ENCODE peak calls at places on chromosome 1, in nine cellular contexts. One of them, this sample, is unnamed.
A peak's percentile ranks its signal among the peaks of the same experiment; 100 is the strongest.

GRCh38 chr1:110188116-110188618 is 21.9 kb upstream of the KCNC4 start:
- DNase-seq in GM06990: no peak
- DNase-seq in fibroblast of villous mesenchyme: peak; percentile 69
- DNase-seq in nephron progenitor cell: no peak
- DNase-seq in progenitor cell of endocrine pancreas: no peak
- DNase-seq in foreskin fibroblast: no peak
- DNase-seq in HCT116: no peak
- DNase-seq in osteocyte: no peak
- DNase-seq in lower lobe of right lung: no peak
- DNase-seq in this sample: no peak

GRCh38 chr1:6585841-6586240 is 6.0 kb downstream of the ZBTB48 start:
- DNase-seq in GM06990: no peak
- DNase-seq in fibroblast of villous mesenchyme: no peak
- DNase-seq in nephron progenitor cell: no peak
- DNase-seq in progenitor cell of endocrine pancreas: no peak
- DNase-seq in foreskin fibroblast: no peak
- DNase-seq in HCT116: no peak
- DNase-seq in osteocyte: no peak
- DNase-seq in lower lobe of right lung: no peak
- DNase-seq in this sample: no peak

GRCh38 chr1:95311006-95311405 is 77.0 kb downstream of the RWDD3 start:
- DNase-seq in GM06990: no peak
- DNase-seq in fibroblast of villous mesenchyme: no peak
- DNase-seq in nephron progenitor cell: no peak
- DNase-seq in progenitor cell of endocrine pancreas: no peak
- DNase-seq in foreskin fibroblast: no peak
- DNase-seq in HCT116: no peak
- DNase-seq in osteocyte: no peak
- DNase-seq in lower lobe of right lung: no peak
- DNase-seq in this sample: no peak

GRCh38 chr1:70048336-70048735 is 157.0 kb downstream of the LRRC40 start:
- DNase-seq in GM06990: no peak
- DNase-seq in fibroblast of villous mesenchyme: no peak
- DNase-seq in nephron progenitor cell: no peak
- DNase-seq in progenitor cell of endocrine pancreas: no peak
- DNase-seq in foreskin fibroblast: no peak
- DNase-seq in HCT116: no peak
- DNase-seq in osteocyte: no peak
- DNase-seq in lower lobe of right lung: no peak
- DNase-seq in this sample: no peak

GRCh38 chr1:151372411-151372934 is at the start of gene SELENBP1:
- DNase-seq in GM06990: no peak
- DNase-seq in fibroblast of villous mesenchyme: peak; percentile 89
- DNase-seq in nephron progenitor cell: peak; percentile 69
- DNase-seq in progenitor cell of endocrine pancreas: peak; percentile 34
- DNase-seq in foreskin fibroblast: peak; percentile 71
- DNase-seq in HCT116: no peak
- DNase-seq in osteocyte: no peak
- DNase-seq in lower lobe of right lung: peak; percentile 89
- DNase-seq in this sample: no peak

GRCh38 chr1:198498881-198499280 is 41.6 kb downstream of the ATP6V1G3 start:
- DNase-seq in GM06990: no peak
- DNase-seq in fibroblast of villous mesenchyme: no peak
- DNase-seq in nephron progenitor cell: no peak
- DNase-seq in progenitor cell of endocrine pancreas: no peak
- DNase-seq in foreskin fibroblast: no peak
- DNase-seq in HCT116: no peak
- DNase-seq in osteocyte: no peak
- DNase-seq in lower lobe of right lung: no peak
- DNase-seq in this sample: no peak

GRCh38 chr1:157090196-157090647 is 9.4 kb downstream of the ETV3L start:
- DNase-seq in GM06990: peak; percentile 45
- DNase-seq in fibroblast of villous mesenchyme: peak; percentile 88
- DNase-seq in nephron progenitor cell: peak; percentile 95
- DNase-seq in progenitor cell of endocrine pancreas: peak; percentile 87
- DNase-seq in foreskin fibroblast: peak; percentile 79
- DNase-seq in HCT116: peak; percentile 55
- DNase-seq in osteocyte: peak; percentile 95
- DNase-seq in lower lobe of right lung: peak; percentile 89
- DNase-seq in this sample: peak; percentile 91

GRCh38 chr1:7616076-7616833 is 154.8 kb upstream of the VAMP3 start:
- DNase-seq in GM06990: no peak
- DNase-seq in fibroblast of villous mesenchyme: peak; percentile 43
- DNase-seq in nephron progenitor cell: peak; percentile 90
- DNase-seq in progenitor cell of endocrine pancreas: peak; percentile 75
- DNase-seq in foreskin fibroblast: peak; percentile 5
- DNase-seq in HCT116: no peak
- DNase-seq in osteocyte: no peak
- DNase-seq in lower lobe of right lung: peak; percentile 59
- DNase-seq in this sample: no peak

GRCh38 chr1:203650012-203650836 is 23.6 kb downstream of the ATP2B4 start:
- DNase-seq in GM06990: peak; percentile 78
- DNase-seq in fibroblast of villous mesenchyme: peak; percentile 72
- DNase-seq in nephron progenitor cell: peak; percentile 77
- DNase-seq in progenitor cell of endocrine pancreas: peak; percentile 68
- DNase-seq in foreskin fibroblast: no peak
- DNase-seq in HCT116: no peak
- DNase-seq in osteocyte: peak; percentile 87
- DNase-seq in lower lobe of right lung: peak; percentile 78
- DNase-seq in this sample: no peak

GRCh38 chr1:10161121-10161520 is 49.2 kb upstream of the KIF1B start:
- DNase-seq in GM06990: no peak
- DNase-seq in fibroblast of villous mesenchyme: no peak
- DNase-seq in nephron progenitor cell: no peak
- DNase-seq in progenitor cell of endocrine pancreas: no peak
- DNase-seq in foreskin fibroblast: no peak
- DNase-seq in HCT116: no peak
- DNase-seq in osteocyte: no peak
- DNase-seq in lower lobe of right lung: no peak
- DNase-seq in this sample: no peak

GRCh38 chr1:181094813-181095212 is 6.3 kb downstream of the IER5 start:
- DNase-seq in GM06990: no peak
- DNase-seq in fibroblast of villous mesenchyme: peak; percentile 90
- DNase-seq in nephron progenitor cell: no peak
- DNase-seq in progenitor cell of endocrine pancreas: no peak
- DNase-seq in foreskin fibroblast: peak; percentile 79
- DNase-seq in HCT116: no peak
- DNase-seq in osteocyte: no peak
- DNase-seq in lower lobe of right lung: no peak
- DNase-seq in this sample: no peak

GRCh38 chr1:179314928-179315327 is 21.3 kb downstream of the SOAT1 start:
- DNase-seq in GM06990: no peak
- DNase-seq in fibroblast of villous mesenchyme: peak; percentile 38
- DNase-seq in nephron progenitor cell: no peak
- DNase-seq in progenitor cell of endocrine pancreas: no peak
- DNase-seq in foreskin fibroblast: no peak
- DNase-seq in HCT116: no peak
- DNase-seq in osteocyte: no peak
- DNase-seq in lower lobe of right lung: no peak
- DNase-seq in this sample: no peak

GRCh38 chr1:25106981-25107642 is 125.2 kb downstream of the SYF2 start:
- DNase-seq in GM06990: no peak
- DNase-seq in fibroblast of villous mesenchyme: no peak
- DNase-seq in nephron progenitor cell: no peak
- DNase-seq in progenitor cell of endocrine pancreas: no peak
- DNase-seq in foreskin fibroblast: no peak
- DNase-seq in HCT116: no peak
- DNase-seq in osteocyte: no peak
- DNase-seq in lower lobe of right lung: no peak
- DNase-seq in this sample: no peak

GRCh38 chr1:16905112-16905855 is 9.5 kb downstream of the RNU1-2 start:
- DNase-seq in GM06990: peak; percentile 90
- DNase-seq in fibroblast of villous mesenchyme: peak; percentile 92
- DNase-seq in nephron progenitor cell: peak; percentile 37
- DNase-seq in progenitor cell of endocrine pancreas: no peak
- DNase-seq in foreskin fibroblast: peak; percentile 85
- DNase-seq in HCT116: peak; percentile 92
- DNase-seq in osteocyte: no peak
- DNase-seq in lower lobe of right lung: no peak
- DNase-seq in this sample: no peak

GRCh38 chr1:14599173-14599754 is 779 bp downstream of the KAZN start:
- DNase-seq in GM06990: peak; percentile 59
- DNase-seq in fibroblast of villous mesenchyme: no peak
- DNase-seq in nephron progenitor cell: peak; percentile 63
- DNase-seq in progenitor cell of endocrine pancreas: peak; percentile 22
- DNase-seq in foreskin fibroblast: no peak
- DNase-seq in HCT116: no peak
- DNase-seq in osteocyte: no peak
- DNase-seq in lower lobe of right lung: no peak
- DNase-seq in this sample: no peak

GRCh38 chr1:215835951-215836350 is 268.8 kb downstream of the KCTD3 start:
- DNase-seq in GM06990: no peak
- DNase-seq in fibroblast of villous mesenchyme: peak; percentile 53
- DNase-seq in nephron progenitor cell: no peak
- DNase-seq in progenitor cell of endocrine pancreas: no peak
- DNase-seq in foreskin fibroblast: peak; percentile 6
- DNase-seq in HCT116: no peak
- DNase-seq in osteocyte: no peak
- DNase-seq in lower lobe of right lung: no peak
- DNase-seq in this sample: no peak

GRCh38 chr1:204714861-204715511 is 29.4 kb upstream of the LRRN2 start:
- DNase-seq in GM06990: peak; percentile 28
- DNase-seq in fibroblast of villous mesenchyme: no peak
- DNase-seq in nephron progenitor cell: peak; percentile 21
- DNase-seq in progenitor cell of endocrine pancreas: no peak
- DNase-seq in foreskin fibroblast: no peak
- DNase-seq in HCT116: no peak
- DNase-seq in osteocyte: no peak
- DNase-seq in lower lobe of right lung: no peak
- DNase-seq in this sample: no peak
- TF ChIP-seq CTCF in GM06990: peak; percentile 30
- TF ChIP-seq CTCF in fibroblast of villous mesenchyme: no peak
- TF ChIP-seq CTCF in nephron progenitor cell: no peak
- TF ChIP-seq CTCF in progenitor cell of endocrine pancreas: no peak
- TF ChIP-seq CTCF in foreskin fibroblast: no peak
- TF ChIP-seq CTCF in HCT116: no peak
- TF ChIP-seq CTCF in osteocyte: no peak
- TF ChIP-seq CTCF in lower lobe of right lung: no peak
- TF ChIP-seq CTCF in this sample: peak; percentile 87

GRCh38 chr1:88200545-88200944 is 483.5 kb upstream of the PKN2 start:
- DNase-seq in GM06990: no peak
- DNase-seq in fibroblast of villous mesenchyme: no peak
- DNase-seq in nephron progenitor cell: no peak
- DNase-seq in progenitor cell of endocrine pancreas: no peak
- DNase-seq in foreskin fibroblast: no peak
- DNase-seq in HCT116: no peak
- DNase-seq in osteocyte: no peak
- DNase-seq in lower lobe of right lung: no peak
- DNase-seq in this sample: no peak
- TF ChIP-seq CTCF in GM06990: no peak
- TF ChIP-seq CTCF in fibroblast of villous mesenchyme: no peak
- TF ChIP-seq CTCF in nephron progenitor cell: no peak
- TF ChIP-seq CTCF in progenitor cell of endocrine pancreas: no peak
- TF ChIP-seq CTCF in foreskin fibroblast: no peak
- TF ChIP-seq CTCF in HCT116: no peak
- TF ChIP-seq CTCF in osteocyte: no peak
- TF ChIP-seq CTCF in lower lobe of right lung: no peak
- TF ChIP-seq CTCF in this sample: no peak

GRCh38 chr1:159250817-159251216 is 46.1 kb downstream of the ACKR1 start:
- DNase-seq in GM06990: no peak
- DNase-seq in fibroblast of villous mesenchyme: no peak
- DNase-seq in nephron progenitor cell: no peak
- DNase-seq in progenitor cell of endocrine pancreas: no peak
- DNase-seq in foreskin fibroblast: no peak
- DNase-seq in HCT116: no peak
- DNase-seq in osteocyte: no peak
- DNase-seq in lower lobe of right lung: no peak
- DNase-seq in this sample: no peak
- TF ChIP-seq CTCF in GM06990: no peak
- TF ChIP-seq CTCF in fibroblast of villous mesenchyme: no peak
- TF ChIP-seq CTCF in nephron progenitor cell: no peak
- TF ChIP-seq CTCF in progenitor cell of endocrine pancreas: no peak
- TF ChIP-seq CTCF in foreskin fibroblast: no peak
- TF ChIP-seq CTCF in HCT116: no peak
- TF ChIP-seq CTCF in osteocyte: no peak
- TF ChIP-seq CTCF in lower lobe of right lung: no peak
- TF ChIP-seq CTCF in this sample: peak; percentile 29

GRCh38 chr1:53643881-53644390 is 95.0 kb downstream of the GLIS1 start:
- DNase-seq in GM06990: no peak
- DNase-seq in fibroblast of villous mesenchyme: no peak
- DNase-seq in nephron progenitor cell: no peak
- DNase-seq in progenitor cell of endocrine pancreas: no peak
- DNase-seq in foreskin fibroblast: no peak
- DNase-seq in HCT116: no peak
- DNase-seq in osteocyte: no peak
- DNase-seq in lower lobe of right lung: no peak
- DNase-seq in this sample: no peak

GRCh38 chr1:53642215-53642555 is 96.8 kb downstream of the GLIS1 start:
- DNase-seq in GM06990: no peak
- DNase-seq in fibroblast of villous mesenchyme: no peak
- DNase-seq in nephron progenitor cell: no peak
- DNase-seq in progenitor cell of endocrine pancreas: no peak
- DNase-seq in foreskin fibroblast: no peak
- DNase-seq in HCT116: no peak
- DNase-seq in osteocyte: no peak
- DNase-seq in lower lobe of right lung: peak; percentile 6
- DNase-seq in this sample: no peak

GRCh38 chr1:53642607-53643006 is 96.4 kb downstream of the GLIS1 start:
- DNase-seq in GM06990: no peak
- DNase-seq in fibroblast of villous mesenchyme: no peak
- DNase-seq in nephron progenitor cell: no peak
- DNase-seq in progenitor cell of endocrine pancreas: no peak
- DNase-seq in foreskin fibroblast: no peak
- DNase-seq in HCT116: no peak
- DNase-seq in osteocyte: no peak
- DNase-seq in lower lobe of right lung: peak; percentile 1
- DNase-seq in this sample: no peak

GRCh38 chr1:53644496-53644895 is 94.5 kb downstream of the GLIS1 start:
- DNase-seq in GM06990: no peak
- DNase-seq in fibroblast of villous mesenchyme: no peak
- DNase-seq in nephron progenitor cell: no peak
- DNase-seq in progenitor cell of endocrine pancreas: no peak
- DNase-seq in foreskin fibroblast: no peak
- DNase-seq in HCT116: no peak
- DNase-seq in osteocyte: no peak
- DNase-seq in lower lobe of right lung: no peak
- DNase-seq in this sample: no peak

DNA sequence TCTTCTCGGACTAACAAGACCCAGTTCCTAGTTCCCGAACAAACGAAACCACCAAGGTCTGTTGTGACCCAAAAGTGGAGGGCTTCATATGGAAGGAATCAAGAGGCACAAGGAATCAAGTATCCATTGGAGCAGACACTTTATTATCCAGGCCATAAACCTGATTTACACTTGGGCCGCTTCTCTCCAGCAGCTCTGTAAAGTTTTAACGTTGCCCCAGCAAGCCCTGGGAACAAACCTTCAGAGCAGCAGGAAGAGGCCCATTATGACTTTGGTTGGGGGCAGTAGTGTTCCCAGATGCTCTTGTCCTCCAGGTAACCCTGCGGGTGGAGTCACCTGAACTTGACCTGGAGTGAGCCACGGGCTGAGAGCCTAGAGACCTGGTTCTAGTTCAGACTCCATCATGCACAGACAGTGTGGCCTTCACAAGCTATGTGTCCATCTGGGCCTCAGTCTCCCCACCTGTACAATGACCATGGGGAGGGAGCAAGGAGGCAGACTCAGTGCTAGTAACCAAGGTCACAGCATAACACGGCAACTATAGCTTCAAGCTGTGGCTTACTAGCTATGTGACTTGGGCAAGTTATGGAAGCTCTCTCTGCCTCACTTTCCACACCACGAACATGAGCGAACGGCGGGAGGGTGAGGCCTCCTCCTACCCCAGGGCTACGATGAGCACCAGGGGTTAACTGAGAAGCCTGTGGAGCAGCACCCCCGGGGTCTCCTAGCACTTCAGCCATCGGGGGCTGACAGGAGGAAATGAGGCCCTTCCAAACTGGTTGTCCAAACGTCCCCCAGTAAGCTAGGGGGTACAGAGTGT is 95.7 kb downstream of the GLIS1 start:
- DNase-seq in GM06990: no peak
- DNase-seq in fibroblast of villous mesenchyme: peak; percentile 3
- DNase-seq in nephron progenitor cell: no peak
- DNase-seq in progenitor cell of endocrine pancreas: no peak
- DNase-seq in foreskin fibroblast: no peak
- DNase-seq in HCT116: no peak
- DNase-seq in osteocyte: no peak
- DNase-seq in lower lobe of right lung: no peak
- DNase-seq in this sample: no peak
- TF ChIP-seq CTCF in GM06990: no peak
- TF ChIP-seq CTCF in fibroblast of villous mesenchyme: no peak
- TF ChIP-seq CTCF in nephron progenitor cell: no peak
- TF ChIP-seq CTCF in progenitor cell of endocrine pancreas: no peak
- TF ChIP-seq CTCF in foreskin fibroblast: no peak
- TF ChIP-seq CTCF in HCT116: no peak
- TF ChIP-seq CTCF in osteocyte: no peak
- TF ChIP-seq CTCF in lower lobe of right lung: no peak
- TF ChIP-seq CTCF in this sample: no peak